ENCODE peak calls at places on chromosomes 5 and 9, in nine cellular contexts. J, Z, D, S, R, G, W, M and I are unnamed samples.

GRCh38 chr5:15502208-15502607 is 2.2 kb downstream of the FBXL7 start:
- DNase-seq in J (no peak), Z (no peak), D (no peak), S (peak), R (no peak), G (no peak), W (no peak), M (no peak), I (no peak)

GRCh38 chr5:160757194-160757593 is 94.8 kb downstream of the ATP10B start:
- DNase-seq in J (no peak), Z (no peak), D (no peak), S (no peak), R (no peak), G (no peak), W (no peak), M (no peak), I (no peak)

GRCh38 chr5:168765220-168766037 is 186.3 kb upstream of the PANK3 start:
- DNase-seq in J (no peak), Z (no peak), D (no peak), S (peak), R (no peak), G (no peak), W (peak), M (no peak), I (no peak)

GRCh38 chr9:93081081-93081529 is 14.9 kb upstream of the CARD19 start:
- DNase-seq in J (no peak), Z (no peak), D (no peak), S (peak), R (no peak), G (peak), W (peak), M (no peak), I (no peak)

GRCh38 chr9:21465138-21465537 is 17.0 kb downstream of the IFNE start:
- DNase-seq in J (no peak), Z (no peak), D (no peak), S (no peak), R (no peak), G (peak), W (no peak), M (no peak), I (no peak)

GRCh38 chr5:74415695-74416102 is 224.8 kb downstream of the ENC1 start:
- DNase-seq in J (no peak), Z (no peak), D (no peak), S (no peak), R (no peak), G (no peak), W (no peak), M (no peak), I (no peak)

GRCh38 chr9:111938427-111938800 is 41.8 kb downstream of the UGCG start:
- DNase-seq in J (no peak), Z (no peak), D (no peak), S (no peak), R (no peak), G (no peak), W (no peak), M (no peak), I (no peak)

GRCh38 chr5:123449424-123449823 is 26.2 kb upstream of the CEP120 start:
- DNase-seq in J (no peak), Z (no peak), D (no peak), S (no peak), R (no peak), G (no peak), W (no peak), M (no peak), I (no peak)

GRCh38 chr9:134717793-134718645 is 76.4 kb downstream of the COL5A1 start:
- DNase-seq in J (no peak), Z (no peak), D (no peak), S (no peak), R (no peak), G (no peak), W (no peak), M (no peak), I (no peak)

GRCh38 chr9:5832543-5833529 is at the start of gene ERMP1:
- DNase-seq in J (peak), Z (peak), D (peak), S (peak), R (peak), G (peak), W (peak), M (peak), I (no peak)

GRCh38 chr5:180135128-180135955 is 63.8 kb upstream of the RNF130 start:
- DNase-seq in J (no peak), Z (no peak), D (no peak), S (peak), R (peak), G (peak), W (no peak), M (no peak), I (peak)

GRCh38 chr5:52799358-52799982 is 11.8 kb downstream of the ITGA1 start:
- DNase-seq in J (peak), Z (peak), D (peak), S (peak), R (no peak), G (no peak), W (peak), M (no peak), I (no peak)

GRCh38 chr9:34957492-34958410 is at the start of gene PHF24:
- DNase-seq in J (peak), Z (no peak), D (peak), S (peak), R (no peak), G (peak), W (no peak), M (peak), I (no peak)

GRCh38 chr9:7147136-7148090 is 389.6 kb downstream of the KDM4C start:
- DNase-seq in J (peak), Z (no peak), D (no peak), S (no peak), R (no peak), G (peak), W (no peak), M (no peak), I (no peak)

GRCh38 chr9:127208416-127208815 is 56.2 kb upstream of the GARNL3 start:
- DNase-seq in J (no peak), Z (no peak), D (no peak), S (no peak), R (no peak), G (no peak), W (no peak), M (no peak), I (no peak)

GRCh38 chr9:77751341-77752091 is 103.4 kb upstream of the GNA14 start:
- DNase-seq in J (peak), Z (peak), D (peak), S (peak), R (peak), G (no peak), W (no peak), M (peak), I (no peak)

GRCh38 chr5:61467766-61468482 is 135.9 kb downstream of the ZSWIM6 start:
- DNase-seq in J (peak), Z (no peak), D (peak), S (peak), R (peak), G (no peak), W (no peak), M (no peak), I (no peak)
- H3K27ac ChIP-seq in J (no peak), Z (peak), D (no peak), S (peak), R (no peak), G (no peak), W (no peak), M (no peak), I (no peak)

DNA sequence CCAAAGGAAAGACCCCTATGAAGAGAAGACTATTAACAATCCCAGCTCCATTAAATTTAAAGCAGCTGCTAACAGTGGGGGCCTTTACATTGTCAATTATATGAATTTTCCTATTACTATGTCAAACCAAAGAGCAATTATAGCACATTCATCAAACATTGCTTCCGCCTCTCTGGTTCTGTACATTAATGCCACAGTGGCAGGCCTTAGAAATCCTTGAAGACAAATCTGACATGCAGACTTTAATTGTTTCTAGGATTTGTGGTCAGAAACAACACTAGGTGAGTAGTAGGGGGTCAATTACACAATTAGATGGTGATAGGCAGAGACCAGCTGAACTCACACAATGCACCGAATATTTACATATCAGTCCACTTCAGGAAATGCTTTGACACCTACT is 551.2 kb downstream of the TLE1 start:
- DNase-seq in J (peak), Z (no peak), D (no peak), S (no peak), R (no peak), G (no peak), W (no peak), M (no peak), I (no peak)
- H3K27ac ChIP-seq in J (no peak), Z (no peak), D (no peak), S (no peak), R (no peak), G (no peak), W (no peak), M (no peak), I (no peak)

GRCh38 chr5:177508837-177509236 is 789 bp downstream of the DOK3 start:
- DNase-seq in J (no peak), Z (no peak), D (no peak), S (no peak), R (no peak), G (peak), W (no peak), M (no peak), I (no peak)

GRCh38 chr5:177508217-177508611 is 1.4 kb downstream of the DOK3 start:
- DNase-seq in J (no peak), Z (no peak), D (no peak), S (no peak), R (no peak), G (peak), W (no peak), M (no peak), I (no peak)

GRCh38 chr5:177510567-177511053 is 984 bp upstream of the DOK3 start:
- DNase-seq in J (no peak), Z (no peak), D (no peak), S (no peak), R (no peak), G (peak), W (no peak), M (no peak), I (no peak)

GRCh38 chr5:177509991-177510566 is 453 bp upstream of the DOK3 start:
- DNase-seq in J (no peak), Z (no peak), D (no peak), S (no peak), R (no peak), G (peak), W (no peak), M (no peak), I (no peak)

GRCh38 chr5:177509361-177509951 is at the start of gene DOK3:
- DNase-seq in J (no peak), Z (no peak), D (no peak), S (no peak), R (no peak), G (peak), W (no peak), M (no peak), I (no peak)
- H3K27ac ChIP-seq in J (no peak), Z (no peak), D (no peak), S (no peak), R (no peak), G (peak), W (no peak), M (no peak), I (no peak)

DNA sequence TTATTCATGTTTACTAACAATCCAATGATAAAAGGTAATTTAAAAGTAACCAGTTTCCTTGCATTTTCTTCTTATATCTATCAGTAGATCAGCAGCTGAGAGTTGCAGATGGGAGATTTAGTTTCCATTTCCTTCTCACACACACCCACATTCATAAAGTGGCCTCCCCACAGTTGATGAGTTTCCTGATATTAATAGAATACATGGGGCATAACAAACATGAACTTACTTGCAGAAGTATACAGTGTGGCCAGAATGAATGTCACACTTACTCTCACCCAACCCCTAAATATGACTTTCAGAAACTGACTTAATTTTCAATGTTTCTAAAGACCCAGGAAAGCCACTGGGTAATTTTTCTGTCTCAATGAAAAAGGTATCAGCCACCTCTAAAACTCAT is 63.6 kb upstream of the OSMR start:
- DNase-seq in J (no peak), Z (no peak), D (no peak), S (no peak), R (no peak), G (no peak), W (no peak), M (no peak), I (no peak)
- H3K27ac ChIP-seq in J (no peak), Z (no peak), D (no peak), S (no peak), R (no peak), G (peak), W (peak), M (no peak), I (no peak)

GRCh38 chr5:55509768-55510522 is 24.8 kb downstream of the PLPP1 start:
- DNase-seq in J (no peak), Z (no peak), D (no peak), S (peak), R (no peak), G (no peak), W (no peak), M (no peak), I (no peak)
- H3K27ac ChIP-seq in J (no peak), Z (no peak), D (no peak), S (no peak), R (no peak), G (no peak), W (peak), M (no peak), I (no peak)

GRCh38 chr5:139181835-139182452 is 16.2 kb downstream of the SIL1 start:
- DNase-seq in J (no peak), Z (peak), D (no peak), S (peak), R (peak), G (no peak), W (no peak), M (no peak), I (peak)

GRCh38 chr5:139180850-139181785 is 17.1 kb downstream of the SIL1 start:
- DNase-seq in J (no peak), Z (no peak), D (no peak), S (peak), R (no peak), G (no peak), W (no peak), M (no peak), I (no peak)

GRCh38 chr5:139178948-139179347 is 19.2 kb downstream of the SIL1 start:
- DNase-seq in J (peak), Z (no peak), D (peak), S (no peak), R (peak), G (no peak), W (no peak), M (no peak), I (no peak)

GRCh38 chr5:139177809-139178581 is 20.2 kb downstream of the SIL1 start:
- DNase-seq in J (no peak), Z (no peak), D (no peak), S (peak), R (no peak), G (no peak), W (peak), M (no peak), I (no peak)

GRCh38 chr5:139178582-139178917 is 19.6 kb downstream of the SIL1 start:
- DNase-seq in J (no peak), Z (no peak), D (no peak), S (no peak), R (no peak), G (no peak), W (no peak), M (no peak), I (no peak)
- H3K27ac ChIP-seq in J (no peak), Z (no peak), D (no peak), S (no peak), R (no peak), G (peak), W (peak), M (no peak), I (no peak)

GRCh38 chr9:38620483-38621433 is at the start of gene ANKRD18A:
- DNase-seq in J (peak), Z (peak), D (peak), S (peak), R (peak), G (peak), W (no peak), M (peak), I (peak)

GRCh38 chr9:38622083-38622674 is 1.8 kb upstream of the ANKRD18A start:
- DNase-seq in J (peak), Z (peak), D (peak), S (peak), R (no peak), G (peak), W (no peak), M (no peak), I (no peak)

GRCh38 chr9:38626006-38626405 is 5.6 kb upstream of the ANKRD18A start:
- DNase-seq in J (no peak), Z (no peak), D (no peak), S (no peak), R (no peak), G (no peak), W (no peak), M (no peak), I (no peak)

GRCh38 chr9:38621434-38622082 is 1.2 kb upstream of the ANKRD18A start:
- DNase-seq in J (peak), Z (peak), D (peak), S (no peak), R (peak), G (peak), W (no peak), M (peak), I (no peak)

DNA sequence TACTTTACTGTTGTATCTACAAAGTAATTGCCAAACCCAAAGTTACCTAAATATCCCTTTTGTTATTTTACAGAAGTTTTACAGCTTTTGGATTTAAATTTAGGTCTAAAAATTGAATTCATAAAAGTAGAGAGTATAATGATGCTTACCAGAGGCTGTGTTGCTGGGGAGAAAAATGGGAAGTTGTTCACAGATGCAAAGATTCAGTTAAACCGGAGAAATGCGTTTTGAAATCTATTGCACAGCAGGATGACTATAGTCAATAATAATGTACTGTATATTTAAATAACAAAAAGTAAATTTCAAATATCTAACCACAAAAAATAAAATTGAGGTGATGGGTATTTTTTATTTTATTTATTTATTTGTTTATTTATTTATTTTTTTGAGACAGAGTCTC is 2.6 kb upstream of the ANKRD18A start:
- DNase-seq in J (no peak), Z (no peak), D (no peak), S (no peak), R (no peak), G (no peak), W (no peak), M (no peak), I (no peak)
- H3K27ac ChIP-seq in J (no peak), Z (no peak), D (no peak), S (no peak), R (no peak), G (no peak), W (no peak), M (no peak), I (no peak)